ENCODE peak calls at places on chromosomes 11 and 22, in five cellular contexts. A, H, T, M and U are unnamed samples.

GRCh38 chr22:44669725-44670027 is 32.3 kb upstream of the PRR5 start:
- DNase-seq in A (no peak), M (no peak), T (no peak), H (no peak), U (no peak)

GRCh38 chr22:35330258-35330861 is 30.7 kb downstream of the TOM1 start:
- DNase-seq in H (peak; percentile 85), A (peak; percentile 45), T (peak; percentile 86), M (peak; percentile 94), U (peak; percentile 64)

GRCh38 chr11:84800755-84801346 is 826.3 kb downstream of the DLG2 start:
- DNase-seq in T (no peak), A (peak; percentile 15), H (no peak), M (no peak), U (no peak)

GRCh38 chr11:32341676-32342613 is 93.4 kb downstream of the WT1 start:
- DNase-seq in H (no peak), T (no peak), M (no peak), A (no peak), U (no peak)

GRCh38 chr11:69122642-69123431 is 32.9 kb upstream of the SMIM38 start:
- DNase-seq in H (peak; percentile 32), T (peak; percentile 96), A (peak; percentile 33), M (peak; percentile 70), U (peak; percentile 84)

GRCh38 chr11:10490398-10491232 is 35.6 kb downstream of the AMPD3 start:
- DNase-seq in M (peak; percentile 99), A (peak; percentile 92), H (peak; percentile 95), T (no peak), U (peak; percentile 52)

GRCh38 chr11:35794850-35795249 is 132.3 kb downstream of the TRIM44 start:
- DNase-seq in M (no peak), H (no peak), T (no peak), A (peak; percentile 47), U (no peak)

GRCh38 chr11:104529916-104530315 is 366.0 kb upstream of the PDGFD start:
- DNase-seq in T (no peak), A (no peak), M (no peak), H (no peak), U (no peak)

GRCh38 chr11:122721964-122722266 is 66.4 kb downstream of the UBASH3B start:
- DNase-seq in T (no peak), H (no peak), A (peak; percentile 64), M (no peak), U (no peak)

GRCh38 chr22:43449205-43449830 is 37.5 kb downstream of the MPPED1 start:
- DNase-seq in M (no peak), T (peak; percentile 29), A (no peak), H (no peak), U (no peak)

GRCh38 chr22:33443688-33444087 is 385.5 kb upstream of the SYN3 start:
- DNase-seq in M (no peak), A (no peak), T (no peak), H (no peak), U (no peak)

GRCh38 chr11:124402326-124402922 is 3.6 kb upstream of the OR8B3 start:
- DNase-seq in H (peak; percentile 61), T (no peak), M (peak; percentile 76), A (peak; percentile 74), U (peak; percentile 73)

GRCh38 chr11:19972637-19973036 is 187.6 kb downstream of the DBX1 start:
- DNase-seq in M (no peak), A (no peak), H (no peak), T (no peak), U (no peak)

GRCh38 chr22:49956418-49956770 is 4.2 kb upstream of the PIM3 start:
- DNase-seq in A (no peak), M (no peak), T (peak; percentile 83), H (no peak), U (peak; percentile 18)

GRCh38 chr11:13784848-13785247 is 116.4 kb downstream of the FAR1 start:
- DNase-seq in T (no peak), A (no peak), M (no peak), H (no peak), U (no peak)

GRCh38 chr11:68354181-68354872 is 41.9 kb downstream of the LRP5 start:
- DNase-seq in H (peak; percentile 86), A (peak; percentile 85), T (peak; percentile 95), M (peak; percentile 96), U (peak; percentile 85)

GRCh38 chr22:25054943-25055511 is 102.5 kb downstream of the KIAA1671 start:
- DNase-seq in M (no peak), A (no peak), H (peak; percentile 76), T (no peak), U (no peak)

GRCh38 chr22:39090426-39091064 is 6.5 kb upstream of the APOBEC3H start:
- DNase-seq in T (no peak), H (no peak), M (no peak), A (no peak), U (no peak)

GRCh38 chr22:41085842-41086241 is 6.5 kb upstream of the EP300 start:
- DNase-seq in T (no peak), H (no peak), A (no peak), M (no peak), U (no peak)

GRCh38 chr11:69702239-69702668 is 1.6 kb downstream of the FGF19 start:
- DNase-seq in H (no peak), A (no peak), T (no peak), M (no peak), U (no peak)

GRCh38 chr11:65274734-65275682 is 13.2 kb downstream of the POLA2 start:
- DNase-seq in H (peak; percentile 78), T (peak; percentile 68), A (peak; percentile 96), M (peak; percentile 88), U (peak; percentile 89)

GRCh38 chr11:82994615-82995014 is 77.1 kb downstream of the RAB30 start:
- DNase-seq in M (no peak), H (no peak), T (no peak), A (no peak), U (no peak)

GRCh38 chr11:8068605-8069221 is 12.3 kb upstream of the TUB start:
- DNase-seq in H (peak; percentile 78), M (peak; percentile 90), A (peak; percentile 74), T (no peak), U (peak; percentile 53)

GRCh38 chr11:27487706-27488105 is 15.1 kb upstream of the LGR4 start:
- DNase-seq in H (no peak), M (no peak), A (no peak), T (no peak), U (no peak)

GRCh38 chr22:27994481-27995331 is 75.7 kb upstream of the PITPNB start:
- DNase-seq in M (no peak), T (peak; percentile 56), A (no peak), H (peak; percentile 17), U (no peak)

GRCh38 chr11:117423046-117423575 is 95.5 kb downstream of the CEP164 start:
- DNase-seq in M (no peak), T (peak; percentile 35), A (no peak), H (no peak), U (no peak)

GRCh38 chr11:63888170-63889086 is 28.5 kb downstream of the RCOR2 start:
- DNase-seq in T (peak; percentile 90), M (peak; percentile 75), A (no peak), H (peak; percentile 65), U (peak; percentile 86)

GRCh38 chr11:97794876-97795275 is 1225.9 kb upstream of the CNTN5 start:
- DNase-seq in T (no peak), H (no peak), A (no peak), M (no peak), U (no peak)

DNA sequence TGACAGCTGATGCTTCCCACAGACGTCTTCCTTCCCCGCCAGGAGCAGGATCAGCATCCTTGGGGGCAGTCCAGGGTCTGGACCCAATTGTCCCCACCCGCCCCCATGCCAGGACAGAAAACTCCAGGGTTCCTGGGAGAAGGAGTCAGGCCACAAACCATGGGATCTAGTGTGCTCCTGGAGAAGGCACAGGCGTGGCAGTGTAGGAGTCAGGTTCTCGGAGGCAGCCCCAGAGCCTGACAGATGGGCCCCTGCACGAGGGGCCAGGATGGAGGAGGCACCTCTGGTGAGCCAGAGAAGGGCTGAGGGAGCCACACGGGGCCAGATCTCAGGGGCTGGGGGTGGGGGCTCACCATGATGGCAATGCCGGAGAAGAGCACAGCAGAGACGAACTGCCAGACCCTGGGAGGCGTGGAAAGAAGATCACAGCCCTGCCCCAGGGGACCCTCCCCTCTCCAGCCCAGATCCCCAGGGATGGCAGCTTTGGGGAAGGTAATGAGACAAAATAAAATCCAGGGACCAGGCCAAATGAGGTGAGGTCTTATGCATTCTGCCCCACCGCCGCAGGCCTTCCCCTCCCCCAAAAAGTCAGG is 13.6 kb downstream of the TP53I11 start:
- DNase-seq in A (no peak), T (no peak), M (no peak), H (no peak), U (no peak)
- TF ChIP-seq CTCF in A (no peak), T (no peak), M (no peak), H (no peak), U (no peak)

GRCh38 chr22:46663001-46663400 is 42.8 kb downstream of the GRAMD4 start:
- DNase-seq in M (no peak), A (no peak), H (no peak), T (no peak), U (no peak)

GRCh38 chr22:46662226-46662625 is 42.0 kb downstream of the GRAMD4 start:
- DNase-seq in H (no peak), T (no peak), A (no peak), M (no peak), U (no peak)

GRCh38 chr22:46664301-46664855 is 44.2 kb downstream of the GRAMD4 start:
- DNase-seq in T (no peak), H (no peak), M (no peak), A (no peak), U (no peak)

GRCh38 chr22:46665151-46665695 is 45.0 kb downstream of the GRAMD4 start:
- DNase-seq in T (no peak), A (no peak), M (no peak), H (no peak), U (no peak)

DNA sequence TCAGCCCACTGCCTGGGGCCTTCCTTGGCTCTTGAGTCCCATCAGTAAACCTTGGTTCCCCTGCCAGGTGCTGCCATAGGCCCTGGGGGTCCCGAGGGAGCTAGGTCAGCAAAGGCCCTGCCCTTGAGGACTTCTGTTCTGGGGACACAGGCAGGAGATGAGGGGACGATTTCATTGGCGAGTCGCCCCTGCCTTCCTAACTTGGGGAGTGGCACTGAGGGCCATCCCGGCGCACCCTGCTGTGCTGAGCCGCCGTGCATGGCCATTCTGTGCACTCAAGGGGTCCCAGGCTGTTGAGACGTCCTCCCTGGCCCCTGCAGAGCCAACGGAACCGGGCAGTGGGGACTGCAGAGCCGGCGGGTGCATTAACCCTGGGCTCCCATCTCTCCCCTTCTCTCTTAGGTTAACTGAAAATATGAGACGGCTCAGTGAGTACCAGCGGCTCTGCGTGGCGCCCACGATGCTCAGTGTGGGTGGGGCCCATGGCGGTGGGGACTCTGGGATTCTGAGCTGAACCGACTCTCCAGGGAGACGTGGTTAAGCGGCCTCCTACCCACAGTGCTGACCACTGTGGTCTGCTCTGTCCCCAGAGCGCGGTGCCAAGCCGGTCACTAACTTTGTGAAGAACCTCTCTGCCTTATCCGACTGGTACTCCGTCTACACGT is 43.4 kb downstream of the GRAMD4 start:
- DNase-seq in M (no peak), A (no peak), T (no peak), H (no peak), U (no peak)
- H3K27ac ChIP-seq in M (no peak overlapping the region), A (no peak overlapping the region), T (no peak overlapping the region), H (no peak overlapping the region), U (no peak overlapping the region)

GRCh38 chr11:113690619-113691569 is 15.2 kb downstream of the TMPRSS5 start:
- DNase-seq in H (no peak), A (no peak), M (peak; percentile 83), T (peak; percentile 84), U (no peak)
- TF ChIP-seq CTCF in H (peak; percentile 13), A (no peak), M (no peak), T (peak; percentile 24), U (no peak)

DNA sequence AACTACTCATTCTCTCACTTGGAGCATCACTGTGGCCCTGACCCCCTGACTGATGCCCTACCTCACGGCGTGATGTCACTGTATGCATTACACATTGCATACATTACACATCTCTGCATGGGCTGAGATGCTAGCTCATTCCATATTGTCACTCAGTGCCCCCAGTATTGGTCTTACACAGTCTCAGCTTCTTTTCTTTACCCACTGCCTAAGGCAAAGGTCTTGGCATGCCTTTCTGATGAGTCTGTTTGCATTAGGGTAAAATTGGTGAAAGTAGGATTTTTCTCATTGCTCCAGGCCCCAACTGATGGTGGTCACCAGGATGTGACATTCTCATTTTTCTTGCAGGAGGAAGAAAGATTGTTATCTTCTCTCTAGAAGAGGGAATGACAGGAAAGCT is 389.5 kb upstream of the CADM1 start:
- DNase-seq in T (no peak), H (no peak), A (no peak), M (no peak), U (no peak)
- H3K27ac ChIP-seq in T (no peak overlapping the region), H (no peak overlapping the region), A (no peak overlapping the region), M (no peak overlapping the region), U (no peak overlapping the region)